ENCODE peak calls at places on chromosomes 6 and 20, in seven cellular contexts. Z is lower leg skin, B is AG09309, O is Peyer's patch, E is GM10248, L is osteoblast, R is right atrium auricular region. A is an unnamed sample.

GRCh38 chr6:12363651-12364381 is 73.7 kb downstream of the EDN1 start:
- DNase-seq in Z (no peak), B (no peak), O (peak), E (peak), L (no peak), R (no peak), A (no peak)

GRCh38 chr6:125252891-125253290 is 48.9 kb downstream of the HDDC2 start:
- DNase-seq in Z (no peak), B (no peak), O (no peak), E (no peak), L (peak), R (no peak), A (no peak)

GRCh38 chr6:92777146-92777740 is 642.1 kb downstream of the EPHA7 start:
- DNase-seq in Z (no peak), B (no peak), O (no peak), E (peak), L (no peak), R (no peak), A (peak)

GRCh38 chr20:37673429-37673828 is 20.4 kb upstream of the CTNNBL1 start:
- DNase-seq in Z (no peak), B (no peak), O (no peak), E (no peak), L (no peak), R (no peak), A (no peak)

GRCh38 chr20:62413896-62414481 is 6.9 kb upstream of the CABLES2 start:
- DNase-seq in Z (no peak), B (no peak), O (peak), E (no peak), L (no peak), R (no peak), A (no peak)

GRCh38 chr6:13978787-13979186 is 54.0 kb downstream of the RNF182 start:
- DNase-seq in Z (no peak), B (no peak), O (no peak), E (no peak), L (peak), R (no peak), A (no peak)

GRCh38 chr20:58515240-58516212 is at the start of gene APCDD1L:
- DNase-seq in Z (peak), B (no peak), O (no peak), E (no peak), L (peak), R (no peak), A (no peak)

GRCh38 chr20:438581-439469 is 23.5 kb downstream of the TBC1D20 start:
- DNase-seq in Z (no peak), B (no peak), O (no peak), E (no peak), L (no peak), R (no peak), A (peak)

GRCh38 chr20:14700641-14700965 is 363.2 kb upstream of the FLRT3 start:
- DNase-seq in Z (no peak), B (no peak), O (no peak), E (no peak), L (no peak), R (no peak), A (no peak)

GRCh38 chr20:24985802-24986201 is 6.7 kb downstream of the APMAP start:
- DNase-seq in Z (peak), B (no peak), O (no peak), E (no peak), L (no peak), R (peak), A (no peak)

GRCh38 chr20:19137641-19138040 is 74.8 kb upstream of the SLC24A3 start:
- DNase-seq in Z (no peak), B (no peak), O (no peak), E (no peak), L (no peak), R (no peak), A (no peak)

GRCh38 chr6:134995536-134995935 is 45.6 kb upstream of the ALDH8A1 start:
- DNase-seq in Z (no peak), B (no peak), O (no peak), E (no peak), L (no peak), R (no peak), A (peak)

GRCh38 chr20:49909499-49910339 is 5.6 kb downstream of the SPATA2 start:
- DNase-seq in Z (no peak), B (no peak), O (peak), E (no peak), L (no peak), R (no peak), A (peak)

GRCh38 chr20:53737404-53738038 is 143.9 kb upstream of the ZNF217 start:
- DNase-seq in Z (no peak), B (no peak), O (no peak), E (no peak), L (no peak), R (no peak), A (peak)

GRCh38 chr6:150857062-150857905 is 8.2 kb upstream of the MTHFD1L start:
- DNase-seq in Z (no peak), B (peak), O (no peak), E (no peak), L (peak), R (no peak), A (peak)

GRCh38 chr6:82298012-82298411 is 50.5 kb upstream of the IBTK start:
- DNase-seq in Z (no peak), B (no peak), O (no peak), E (no peak), L (no peak), R (no peak), A (no peak)

GRCh38 chr6:17297261-17298080 is 16.3 kb downstream of the RBM24 start:
- DNase-seq in Z (no peak), B (no peak), O (no peak), E (no peak), L (no peak), R (no peak), A (no peak)

GRCh38 chr20:24664266-24664986 is 195.0 kb downstream of the SYNDIG1 start:
- DNase-seq in Z (peak), B (no peak), O (peak), E (no peak), L (peak), R (no peak), A (no peak)

GRCh38 chr20:32564921-32565734 is 20.0 kb downstream of the NOL4L start:
- DNase-seq in Z (no peak), B (no peak), O (no peak), E (no peak), L (no peak), R (no peak), A (no peak)

GRCh38 chr6:105452376-105452775 is 49.5 kb upstream of the PREP start:
- DNase-seq in Z (no peak), B (no peak), O (no peak), E (no peak), L (no peak), R (no peak), A (no peak)

GRCh38 chr6:167827062-167827587 is 414 bp downstream of the AFDN start:
- DNase-seq in Z (peak), B (no peak), O (no peak), E (peak), L (peak), R (no peak), A (no peak)

GRCh38 chr20:18754030-18754659 is 59.4 kb upstream of the SCP2D1 start:
- DNase-seq in Z (no peak), B (no peak), O (no peak), E (peak), L (no peak), R (no peak), A (no peak)

GRCh38 chr20:1870792-1871550 is 24.2 kb upstream of the SIRPA start:
- DNase-seq in Z (no peak), B (no peak), O (no peak), E (peak), L (no peak), R (no peak), A (no peak)

GRCh38 chr6:111588366-111588765 is 17.3 kb downstream of the TRAF3IP2 start:
- DNase-seq in Z (no peak), B (no peak), O (no peak), E (no peak), L (no peak), R (no peak), A (no peak)

GRCh38 chr20:59322101-59322500 is 21.7 kb downstream of the EDN3 start:
- DNase-seq in Z (no peak), B (no peak), O (no peak), E (no peak), L (peak), R (no peak), A (no peak)

GRCh38 chr6:158231551-158232444 is 63.6 kb downstream of the GTF2H5 start:
- DNase-seq in Z (peak), B (no peak), O (peak), E (peak), L (peak), R (peak), A (peak)

GRCh38 chr6:97175806-97176205 is 107.2 kb downstream of the MMS22L start:
- DNase-seq in Z (no peak), B (no peak), O (no peak), E (no peak), L (no peak), R (no peak), A (no peak)

GRCh38 chr6:144566868-144567615 is 281.9 kb downstream of the UTRN start:
- DNase-seq in Z (no peak), B (no peak), O (no peak), E (no peak), L (no peak), R (no peak), A (no peak)

GRCh38 chr6:10526156-10526555 is 5.0 kb downstream of the GCNT2 start:
- DNase-seq in Z (peak), B (no peak), O (no peak), E (no peak), L (no peak), R (no peak), A (peak)

GRCh38 chr20:41145821-41146620 is 8.7 kb downstream of the PLCG1 start:
- DNase-seq in Z (no peak), B (no peak), O (no peak), E (no peak), L (peak), R (no peak), A (peak)

GRCh38 chr6:151196571-151196970 is 43.2 kb upstream of the AKAP12 start:
- DNase-seq in Z (peak), B (peak), O (no peak), E (no peak), L (no peak), R (peak), A (no peak)

GRCh38 chr6:121143476-121143875 is 190.8 kb downstream of the TBC1D32 start:
- DNase-seq in Z (no peak), B (no peak), O (no peak), E (no peak), L (no peak), R (no peak), A (no peak)

GRCh38 chr6:45728674-45729073 is 287.0 kb downstream of the CLIC5 start:
- DNase-seq in Z (no peak), B (no peak), O (no peak), E (no peak), L (no peak), R (no peak), A (no peak)

GRCh38 chr6:54282186-54282585 is 26.1 kb upstream of the TINAG start:
- DNase-seq in Z (no peak), B (peak), O (no peak), E (no peak), L (peak), R (no peak), A (peak)

GRCh38 chr20:60108397-60108796 is 150.2 kb downstream of the CDH26 start:
- DNase-seq in Z (no peak), B (peak), O (no peak), E (no peak), L (peak), R (no peak), A (no peak)

GRCh38 chr20:32247957-32248497 is 29.4 kb upstream of the KIF3B start:
- DNase-seq in Z (no peak), B (no peak), O (no peak), E (no peak), L (no peak), R (no peak), A (no peak)

GRCh38 chr6:97850458-97851218 is 567.6 kb upstream of the MMS22L start:
- DNase-seq in Z (no peak), B (no peak), O (no peak), E (no peak), L (no peak), R (no peak), A (no peak)

GRCh38 chr6:130027948-130028347 is 9.6 kb downstream of the L3MBTL3 start:
- DNase-seq in Z (no peak), B (no peak), O (no peak), E (peak), L (no peak), R (no peak), A (no peak)

DNA sequence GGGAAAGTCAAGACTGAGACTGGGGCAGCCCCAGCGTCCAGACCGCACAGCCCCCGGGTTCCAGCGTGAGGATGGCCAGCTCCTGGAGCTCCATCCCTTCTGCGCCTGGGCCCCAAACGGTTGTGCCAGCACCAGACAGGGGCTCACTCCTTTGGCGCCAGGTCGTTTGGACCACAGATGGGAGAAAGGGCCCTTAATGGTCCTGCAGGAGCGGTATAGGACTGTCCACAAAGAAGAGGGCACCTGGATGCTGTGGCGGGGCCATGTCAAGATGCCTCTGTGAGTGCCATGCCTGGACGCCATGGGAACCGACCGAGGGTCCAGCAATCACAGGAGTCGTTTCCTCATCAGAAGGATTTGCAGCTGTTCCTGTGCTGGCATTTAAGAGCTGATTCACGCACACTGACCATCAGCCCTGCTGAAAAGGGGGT is 82.7 kb downstream of the DLL1 start:
- DNase-seq in Z (no peak), B (no peak), O (peak), E (no peak), L (peak), R (peak), A (no peak)
- TF ChIP-seq CTCF in Z (no peak), B (no peak), O (no peak), E (no peak), L (no peak), R (no peak), A (no peak)

DNA sequence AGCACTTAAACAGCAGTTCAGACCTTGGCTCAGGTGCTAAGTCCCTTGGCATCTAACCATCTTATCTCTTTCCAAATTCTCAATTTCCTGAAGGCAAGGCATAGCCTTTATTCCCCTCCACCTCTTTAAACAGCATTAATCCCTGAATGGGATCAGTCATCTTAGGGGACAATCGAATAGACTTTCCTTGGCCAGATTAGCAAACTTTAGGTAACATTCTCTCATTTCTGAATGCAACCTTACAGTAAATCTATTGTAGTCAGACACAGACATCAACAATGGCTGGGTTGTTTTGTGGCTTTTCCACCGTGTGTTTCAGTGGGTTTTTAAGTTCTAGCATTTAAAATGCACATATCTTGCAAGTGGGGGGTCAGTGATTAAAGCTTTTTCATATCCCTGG is 56.8 kb downstream of the ATP9A start:
- DNase-seq in Z (no peak), B (no peak), O (no peak), E (no peak), L (no peak), R (no peak), A (no peak)
- TF ChIP-seq CTCF in Z (no peak), B (no peak), O (no peak), E (no peak), L (no peak), R (no peak), A (no peak)

DNA sequence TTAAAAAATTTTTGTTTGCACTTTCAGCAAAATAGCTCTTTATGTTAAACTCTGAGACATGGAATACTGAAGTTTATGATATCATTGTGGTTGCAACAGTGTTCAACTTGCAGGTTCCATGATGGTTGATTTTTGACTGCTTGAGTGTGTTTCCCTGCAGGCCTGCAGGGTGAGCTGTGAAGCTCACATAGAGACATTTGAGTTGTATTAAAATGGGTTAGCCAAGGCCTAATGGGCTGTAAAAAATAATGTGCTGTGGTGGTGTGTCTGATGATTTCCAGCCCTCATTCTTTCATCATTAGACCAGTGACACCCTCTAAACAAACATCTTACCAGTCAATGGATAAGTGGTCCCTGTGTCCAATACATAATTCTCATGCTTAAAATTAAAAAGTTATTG is 321.4 kb downstream of the FARS2 start:
- DNase-seq in Z (no peak), B (no peak), O (no peak), E (no peak), L (no peak), R (no peak), A (no peak)
- TF ChIP-seq CTCF in Z (no peak), B (no peak), O (no peak), E (no peak), L (peak), R (no peak), A (no peak)

GRCh38 chr6:39189915-39190544 is 39.2 kb downstream of the KCNK5 start:
- DNase-seq in Z (no peak), B (no peak), O (peak), E (peak), L (no peak), R (peak), A (no peak)
- TF ChIP-seq CTCF in Z (no peak), B (peak), O (no peak), E (peak), L (peak), R (peak), A (peak)

GRCh38 chr6:90286884-90287488 is 9.7 kb downstream of the BACH2 start:
- DNase-seq in Z (no peak), B (no peak), O (no peak), E (peak), L (no peak), R (no peak), A (peak)

GRCh38 chr6:90284745-90285481 is 11.7 kb downstream of the BACH2 start:
- DNase-seq in Z (no peak), B (no peak), O (no peak), E (peak), L (no peak), R (no peak), A (peak)

GRCh38 chr6:90285611-90286381 is 10.8 kb downstream of the BACH2 start:
- DNase-seq in Z (peak), B (peak), O (no peak), E (peak), L (peak), R (peak), A (peak)

GRCh38 chr6:90288404-90288803 is 8.2 kb downstream of the BACH2 start:
- DNase-seq in Z (no peak), B (no peak), O (no peak), E (no peak), L (no peak), R (no peak), A (no peak)

GRCh38 chr6:90284236-90284744 is 12.4 kb downstream of the BACH2 start:
- DNase-seq in Z (no peak), B (peak), O (no peak), E (no peak), L (peak), R (no peak), A (peak)
- TF ChIP-seq CTCF in Z (no peak), B (peak), O (no peak), E (no peak), L (peak), R (no peak), A (no peak)

GRCh38 chr6:15751721-15752350 is 89.0 kb upstream of the DTNBP1 start:
- DNase-seq in Z (no peak), B (no peak), O (no peak), E (no peak), L (no peak), R (no peak), A (no peak)

GRCh38 chr6:15755555-15755954 is 92.7 kb upstream of the DTNBP1 start:
- DNase-seq in Z (no peak), B (peak), O (no peak), E (no peak), L (no peak), R (no peak), A (no peak)

GRCh38 chr6:15754035-15754705 is 91.3 kb upstream of the DTNBP1 start:
- DNase-seq in Z (no peak), B (no peak), O (no peak), E (no peak), L (peak), R (no peak), A (no peak)

GRCh38 chr6:15754706-15755079 is 91.9 kb upstream of the DTNBP1 start:
- DNase-seq in Z (no peak), B (no peak), O (no peak), E (no peak), L (no peak), R (no peak), A (no peak)

DNA sequence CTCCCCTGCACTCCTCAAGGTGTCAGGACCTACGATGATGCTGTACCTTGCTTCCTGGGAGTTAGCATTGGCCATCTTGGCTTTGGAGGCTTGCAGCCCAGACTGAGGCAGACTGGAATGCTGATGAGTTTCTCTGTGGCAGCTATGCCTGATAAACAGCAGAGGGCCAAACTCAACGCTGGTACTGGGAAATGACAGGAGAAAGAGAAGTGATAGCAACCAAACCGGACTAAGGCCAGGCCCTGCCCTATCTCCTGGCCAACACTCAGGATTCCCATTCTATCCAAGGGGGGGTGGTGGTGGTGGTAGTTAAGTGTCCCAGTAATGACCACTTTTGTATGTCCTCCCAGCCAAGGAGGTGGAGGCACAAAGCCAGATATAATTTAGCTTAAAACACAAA is 90.0 kb upstream of the DTNBP1 start:
- DNase-seq in Z (no peak), B (no peak), O (no peak), E (no peak), L (peak), R (no peak), A (no peak)
- TF ChIP-seq CTCF in Z (no peak), B (peak), O (no peak), E (no peak), L (no peak), R (no peak), A (peak)

GRCh38 chr6:63963756-63964315 is 328.2 kb downstream of the PHF3 start:
- DNase-seq in Z (no peak), B (no peak), O (no peak), E (no peak), L (no peak), R (no peak), A (no peak)
- TF ChIP-seq CTCF in Z (no peak), B (no peak), O (no peak), E (peak), L (no peak), R (no peak), A (no peak)

A was measured in endothelial cell of umbilical vein.